ENCODE peak calls at places on chromosomes 12 and 14, in four cellular contexts. F, A, I and P are unnamed samples.

GRCh38 chr12:131628766-131629448 is 82.0 kb upstream of the SFSWAP start:
- DNase-seq in F (no peak), I (no peak), A (no peak), P (no peak)

GRCh38 chr12:5441497-5442236 is 9.8 kb downstream of the NTF3 start:
- DNase-seq in A (no peak), I (no peak), F (peak), P (no peak)

GRCh38 chr12:70590549-70591226 is 46.5 kb downstream of the PTPRB start:
- DNase-seq in A (peak), I (no peak), F (peak), P (no peak)

GRCh38 chr14:102508410-102508773 is 1.2 kb downstream of the ANKRD9 start:
- DNase-seq in I (peak), F (no peak), A (no peak), P (no peak)

GRCh38 chr12:79689041-79689476 is 1.7 kb downstream of the PAWR start:
- DNase-seq in A (no peak), F (no peak), I (no peak), P (no peak)

GRCh38 chr14:82422186-82422585 is 888.5 kb upstream of the SEL1L start:
- DNase-seq in A (no peak), F (no peak), I (no peak), P (no peak)

GRCh38 chr14:35844494-35844893 is 18.4 kb downstream of the BRMS1L start:
- DNase-seq in A (no peak), I (no peak), F (no peak), P (no peak)

GRCh38 chr14:65164068-65164824 is 61.9 kb upstream of the MAX start:
- DNase-seq in F (peak), I (no peak), A (peak), P (peak)

GRCh38 chr12:74538491-74539258 is 1.0 kb downstream of the ATXN7L3B start:
- DNase-seq in A (peak), I (no peak), F (peak), P (peak)

GRCh38 chr14:39488600-39488999 is 56.4 kb upstream of the FBXO33 start:
- DNase-seq in I (no peak), A (no peak), F (peak), P (no peak)

GRCh38 chr12:28535216-28535615 is 345.0 kb downstream of the CCDC91 start:
- DNase-seq in A (peak), I (no peak), F (peak), P (no peak)

GRCh38 chr14:104795781-104796681 is 483 bp upstream of the AKT1 start:
- DNase-seq in I (no peak), A (no peak), F (peak), P (peak)

GRCh38 chr14:76346391-76347160 is 29.4 kb upstream of the ESRRB start:
- DNase-seq in F (peak), A (no peak), I (peak), P (peak)

GRCh38 chr12:5548152-5548933 is 116.4 kb downstream of the NTF3 start:
- DNase-seq in A (peak), I (no peak), F (no peak), P (peak)

GRCh38 chr12:119432935-119433334 is 98.4 kb downstream of the CCDC60 start:
- DNase-seq in I (no peak), F (no peak), A (no peak), P (no peak)

GRCh38 chr12:52644078-52644415 is 8.0 kb downstream of the KRT2 start:
- DNase-seq in A (no peak), F (no peak), I (no peak), P (no peak)

GRCh38 chr12:9760699-9761406 is at the start of gene CD69:
- DNase-seq in I (no peak), F (no peak), A (peak), P (peak)

GRCh38 chr14:100528962-100529560 is 58.2 kb downstream of the BEGAIN start:
- DNase-seq in A (no peak), I (peak), F (no peak), P (no peak)

GRCh38 chr12:24860546-24860945 is 88.4 kb downstream of the BCAT1 start:
- DNase-seq in F (peak), A (no peak), I (no peak), P (no peak)